ENCODE peak calls at places on chromosomes 11 and 22, in five cellular contexts. A, V, U, Y and G are unnamed samples.

GRCh38 chr11:126282361-126282741 is 542 bp upstream of the TIRAP start:
- DNase-seq in A (peak), V (no peak), U (peak), Y (peak), G (no peak)

GRCh38 chr11:117298195-117298594 is 7.0 kb downstream of the BACE1-AS start:
- DNase-seq in A (no peak), V (no peak), U (no peak), Y (peak), G (no peak)

GRCh38 chr11:48006301-48006992 is 26.1 kb downstream of the PTPRJ start:
- DNase-seq in A (peak), V (no peak), U (no peak), Y (no peak), G (no peak)

GRCh38 chr22:39243443-39244072 is 1.2 kb downstream of the PDGFB start:
- DNase-seq in A (peak), V (no peak), U (no peak), Y (peak), G (no peak)

GRCh38 chr11:59207988-59208432 is 4.7 kb downstream of the MPEG1 start:
- DNase-seq in A (peak), V (no peak), U (no peak), Y (peak), G (peak)

GRCh38 chr11:36051235-36052072 is 107.6 kb downstream of the LDLRAD3 start:
- DNase-seq in A (no peak), V (no peak), U (no peak), Y (peak), G (no peak)

GRCh38 chr11:114501901-114502300 is 57.8 kb downstream of the NXPE1 start:
- DNase-seq in A (no peak), V (no peak), U (no peak), Y (peak), G (no peak)

GRCh38 chr11:44874284-44874683 is 76.4 kb downstream of the TP53I11 start:
- DNase-seq in A (no peak), V (no peak), U (no peak), Y (no peak), G (no peak)

GRCh38 chr11:47204633-47204989 is 10.2 kb upstream of the DDB2 start:
- DNase-seq in A (peak), V (no peak), U (no peak), Y (peak), G (no peak)

GRCh38 chr11:64834723-64835615 is 9.5 kb downstream of the CDC42BPG start:
- DNase-seq in A (no peak), V (no peak), U (no peak), Y (peak), G (no peak)

GRCh38 chr11:24588075-24588474 is 91.2 kb downstream of the LUZP2 start:
- DNase-seq in A (peak), V (no peak), U (no peak), Y (no peak), G (no peak)

GRCh38 chr11:128291835-128292234 is 295.5 kb downstream of the ETS1 start:
- DNase-seq in A (no peak), V (no peak), U (no peak), Y (no peak), G (no peak)

GRCh38 chr22:39197578-39197977 is 45.1 kb upstream of the CBX7 start:
- DNase-seq in A (no peak), V (no peak), U (no peak), Y (no peak), G (no peak)

GRCh38 chr11:111018571-111018970 is 227.0 kb upstream of the POU2AF2 start:
- DNase-seq in A (no peak), V (no peak), U (no peak), Y (no peak), G (no peak)

GRCh38 chr11:58316142-58316541 is 42.7 kb downstream of the OR5B17 start:
- DNase-seq in A (peak), V (no peak), U (no peak), Y (no peak), G (no peak)

GRCh38 chr22:37981282-37982011 is 2.9 kb downstream of the SOX10 start:
- DNase-seq in A (no peak), V (no peak), U (no peak), Y (no peak), G (no peak)

GRCh38 chr11:128437137-128437536 is 150.2 kb downstream of the ETS1 start:
- DNase-seq in A (no peak), V (no peak), U (no peak), Y (no peak), G (no peak)

GRCh38 chr11:65132988-65133700 is 1.2 kb downstream of the SYVN1 start:
- DNase-seq in A (peak), V (no peak), U (peak), Y (peak), G (no peak)

GRCh38 chr11:81497202-81497804 is 1236.4 kb downstream of the FAM181B start:
- DNase-seq in A (peak), V (no peak), U (no peak), Y (peak), G (peak)

GRCh38 chr11:26021026-26021425 is 310.9 kb upstream of the ANO3 start:
- DNase-seq in A (no peak), V (no peak), U (no peak), Y (peak), G (no peak)

GRCh38 chr22:37641251-37641949 is 1.9 kb downstream of the SH3BP1 start:
- DNase-seq in A (no peak), V (no peak), U (no peak), Y (no peak), G (no peak)

GRCh38 chr11:996681-997080 is 39.8 kb downstream of the MUC6 start:
- DNase-seq in A (no peak), V (no peak), U (no peak), Y (no peak), G (no peak)

GRCh38 chr22:45538284-45538683 is 35.6 kb downstream of the FBLN1 start:
- DNase-seq in A (no peak), V (no peak), U (no peak), Y (no peak), G (no peak)

GRCh38 chr11:113048820-113049555 is 87.8 kb downstream of the NCAM1 start:
- DNase-seq in A (peak), V (no peak), U (no peak), Y (no peak), G (no peak)

GRCh38 chr22:39303358-39303757 is 16.1 kb downstream of the RPL3 start:
- DNase-seq in A (no peak), V (no peak), U (no peak), Y (no peak), G (no peak)

GRCh38 chr11:131745405-131745804 is 375.0 kb downstream of the NTM start:
- DNase-seq in A (peak), V (no peak), U (no peak), Y (no peak), G (no peak)
- H4K91ac ChIP-seq in A (no peak), V (no peak), U (no peak), Y (no peak), G (no peak)

GRCh38 chr22:21652010-21652546 is 10.0 kb downstream of the SDF2L1 start:
- DNase-seq in A (peak), V (no peak), U (peak), Y (peak), G (peak)
- H4K8ac ChIP-seq in A (peak), V (peak), U (no peak), Y (peak), G (no peak)

GRCh38 chr22:34390400-34390799 is 470.1 kb upstream of the LARGE1 start:
- DNase-seq in A (no peak), V (no peak), U (peak), Y (no peak), G (no peak)

DNA sequence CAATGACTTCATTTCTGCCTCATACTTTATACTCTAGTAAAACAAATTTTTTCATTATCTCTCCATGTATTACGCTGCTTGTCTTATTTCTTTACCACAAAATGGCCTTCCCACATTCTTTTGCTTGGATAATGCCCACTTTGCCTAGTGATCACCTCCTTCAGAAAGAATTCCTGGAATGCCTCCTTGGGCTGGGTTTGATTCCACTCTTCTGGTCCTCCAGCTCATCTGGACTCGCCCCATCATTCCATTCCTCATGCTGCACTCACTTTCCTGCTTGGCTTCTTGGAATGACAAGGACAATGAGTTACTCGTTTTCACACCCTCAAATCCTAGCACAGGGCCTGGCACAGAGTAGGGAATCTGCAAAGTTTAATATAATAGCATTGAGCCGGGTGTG is 475.1 kb upstream of the LARGE1 start:
- DNase-seq in A (no peak), V (no peak), U (no peak), Y (no peak), G (no peak)
- H2BK12ac ChIP-seq in A (no peak), V (no peak), U (no peak), Y (no peak), G (no peak)

DNA sequence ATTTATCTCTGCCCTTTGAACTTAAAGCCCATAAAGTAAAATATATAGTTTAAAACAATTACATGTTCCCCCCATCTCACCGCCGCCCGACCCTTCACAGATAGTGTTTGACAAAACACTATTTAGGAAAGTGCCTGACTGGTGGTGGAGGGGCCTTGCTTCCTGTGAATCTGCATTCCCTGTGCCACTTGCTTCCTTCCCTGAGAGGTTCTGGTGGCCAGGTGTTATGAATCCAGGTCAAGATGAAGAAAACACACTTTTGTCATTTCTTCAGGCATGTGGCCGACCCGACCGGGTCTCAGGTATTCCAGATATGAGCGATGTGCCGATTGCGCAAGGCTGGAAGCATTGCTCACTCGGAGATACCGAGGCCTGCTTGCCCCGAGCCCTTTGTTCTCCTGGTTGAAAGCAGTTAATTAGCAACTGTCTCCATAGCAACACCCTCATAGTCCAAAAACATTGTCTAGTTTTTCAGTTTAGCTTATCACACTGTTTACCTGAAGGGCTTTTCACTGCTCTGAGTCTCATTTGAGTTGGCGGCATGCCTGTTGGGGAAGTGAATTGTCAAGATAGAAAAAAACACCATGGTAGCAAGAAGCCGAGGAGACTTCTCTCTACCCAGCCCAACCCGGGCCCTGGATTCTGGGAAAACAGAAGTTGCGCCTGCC is 128.3 kb downstream of the TEAD1 start:
- DNase-seq in A (peak), V (no peak), U (no peak), Y (peak), G (peak)
- H4K91ac ChIP-seq in A (peak), V (no peak), U (no peak), Y (peak), G (no peak)

GRCh38 chr22:27809700-27810365 is 8.3 kb upstream of the MN1 start:
- DNase-seq in A (no peak), V (no peak), U (no peak), Y (no peak), G (no peak)
- H4K8ac ChIP-seq in A (no peak), V (no peak), U (no peak), Y (no peak), G (no peak)

GRCh38 chr22:17013396-17014100 is 5.5 kb upstream of the GAB4 start:
- DNase-seq in A (no peak), V (no peak), U (no peak), Y (no peak), G (no peak)
- H2BK12ac ChIP-seq in A (no peak), V (no peak), U (no peak), Y (no peak), G (no peak)

DNA sequence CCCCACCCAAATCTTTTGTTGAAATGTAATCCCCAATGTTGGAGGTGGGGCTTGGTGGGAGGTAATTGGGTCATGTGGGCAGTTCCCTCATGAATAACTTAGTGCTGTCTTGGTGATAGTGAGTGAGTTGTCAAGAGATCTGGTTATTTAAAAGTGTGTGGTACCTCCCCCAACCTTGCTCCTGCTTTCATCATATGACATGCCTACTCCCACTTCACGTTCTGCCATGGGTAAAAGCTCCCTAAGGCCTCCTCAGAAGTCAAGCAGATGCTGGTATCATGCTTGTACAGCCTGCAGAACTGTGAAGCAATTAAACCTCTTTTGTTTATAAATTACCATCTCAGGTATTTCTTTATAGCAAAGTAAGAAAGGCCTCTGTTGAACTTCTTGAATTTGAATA is 30.6 kb downstream of the AAMDC start:
- DNase-seq in A (no peak), V (no peak), U (no peak), Y (peak), G (no peak)
- H4K91ac ChIP-seq in A (no peak), V (no peak), U (no peak), Y (no peak), G (no peak)

DNA sequence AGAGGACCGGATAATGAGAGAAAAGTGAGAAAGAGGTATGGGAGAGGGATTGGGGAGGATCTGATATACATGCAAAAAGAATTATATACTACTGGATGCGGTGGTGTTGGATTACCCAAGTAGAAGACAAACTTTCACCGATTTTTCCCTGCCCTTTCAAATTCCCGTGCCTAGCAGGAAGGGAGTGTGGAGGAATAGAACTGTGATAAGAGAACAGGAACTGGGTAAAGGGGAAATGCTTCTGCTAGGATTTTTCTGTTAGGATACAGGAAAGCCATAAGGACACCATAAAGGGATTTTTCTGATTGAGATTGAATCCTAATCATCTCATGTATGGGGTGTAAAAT is 480 bp upstream of the MTMR2 start:
- DNase-seq in A (peak), V (no peak), U (no peak), Y (peak), G (no peak)
- H4K8ac ChIP-seq in A (peak), V (no peak), U (no peak), Y (peak), G (no peak)

GRCh38 chr11:31871310-31872073 is 60.4 kb upstream of the PAX6 start:
- DNase-seq in A (no peak), V (no peak), U (no peak), Y (no peak), G (no peak)
- H2BK12ac ChIP-seq in A (no peak), V (peak), U (no peak), Y (peak), G (no peak)